ENCODE peak calls at places on chromosomes 7 and 10, in six cellular contexts. P is M059J, Q is iris pigment epithelial cell, D is cardiac septum, W is AG20443, R is iPS DF 19.7. T is an unnamed sample.

GRCh38 chr7:48992816-48993215 is 68.5 kb downstream of the CDC14C start:
- DNase-seq in R (no peak), W (no peak), P (peak), D (no peak), Q (no peak), T (no peak)

GRCh38 chr10:36703179-36703578 is 422.2 kb upstream of the ANKRD30A start:
- DNase-seq in D (no peak), R (no peak), Q (no peak), P (no peak), W (no peak), T (no peak)

GRCh38 chr7:139582671-139583155 is 59.2 kb downstream of the CLEC2L start:
- DNase-seq in W (no peak), P (no peak), R (no peak), D (peak), Q (no peak), T (no peak)

GRCh38 chr7:94276797-94277196 is 117.9 kb upstream of the COL1A2 start:
- DNase-seq in D (no peak), W (peak), P (peak), R (no peak), Q (peak), T (peak)

GRCh38 chr7:129332354-129333056 is 101.7 kb upstream of the STRIP2 start:
- DNase-seq in Q (peak), P (peak), W (peak), D (no peak), R (no peak), T (no peak)

GRCh38 chr7:47807756-47808155 is 140.5 kb downstream of the PKD1L1 start:
- DNase-seq in P (no peak), D (no peak), Q (no peak), W (no peak), R (no peak), T (no peak)

GRCh38 chr7:14691597-14692203 is 210.9 kb downstream of the DGKB start:
- DNase-seq in Q (peak), P (peak), D (no peak), R (no peak), W (peak), T (peak)

GRCh38 chr10:12875100-12875499 is 126.4 kb downstream of the CCDC3 start:
- DNase-seq in D (no peak), R (no peak), P (peak), Q (peak), W (no peak), T (no peak)

GRCh38 chr10:94496010-94496409 is 49.6 kb upstream of the HELLS start:
- DNase-seq in D (no peak), R (no peak), P (no peak), W (no peak), Q (peak), T (no peak)

GRCh38 chr7:103685646-103686418 is 239.8 kb upstream of the SLC26A5 start:
- DNase-seq in Q (no peak), W (no peak), D (no peak), P (no peak), R (no peak), T (no peak)

GRCh38 chr10:66405566-66405965 is 520.3 kb upstream of the LRRTM3 start:
- DNase-seq in D (no peak), W (no peak), Q (no peak), R (no peak), P (no peak), T (no peak)